ENCODE peak calls at places on chromosomes 11 and 22, in eight cellular contexts. Y is H1, X is heart right ventricle, G is MM.1S, Z is fibroblast of mammary gland, M is pancreas, I is cardiac muscle cell, O is tibial nerve. H is an unnamed sample.

GRCh38 chr22:24550028-24550901 is 4.7 kb downstream of the GUCD1 start:
- DNase-seq in Y (no peak), X (no peak), G (no peak), Z (no peak), M (peak; percentile 42), I (no peak), O (no peak), H (no peak)

GRCh38 chr11:76677010-76677771 is 6.6 kb upstream of the LRRC32 start:
- DNase-seq in Y (no peak), X (no peak), G (no peak), Z (peak; percentile 31), M (no peak), I (no peak), O (no peak), H (no peak)

GRCh38 chr11:2074266-2074825 is 64.8 kb downstream of the IGF2 start:
- DNase-seq in Y (no peak), X (no peak), G (no peak), Z (no peak), M (no peak), I (peak; percentile 22), O (no peak), H (no peak)

GRCh38 chr11:124656759-124657627 is 16.5 kb downstream of the SIAE start:
- DNase-seq in Y (no peak), X (no peak), G (no peak), Z (no peak), M (no peak), I (peak; percentile 37), O (no peak), H (no peak)

GRCh38 chr11:57566564-57567209 is 785 bp downstream of the UBE2L6 start:
- DNase-seq in Y (no peak), X (no peak), G (no peak), Z (peak; percentile 55), M (no peak), I (no peak), O (no peak), H (no peak)

GRCh38 chr11:98003606-98004371 is 1017.0 kb upstream of the CNTN5 start:
- DNase-seq in Y (no peak), X (no peak), G (no peak), Z (no peak), M (no peak), I (no peak), O (no peak), H (no peak)

GRCh38 chr11:44036811-44037657 is 10.7 kb upstream of the ACCSL start:
- DNase-seq in Y (peak; percentile 61), X (peak; percentile 86), G (peak; percentile 82), Z (peak; percentile 89), M (no peak), I (peak; percentile 93), O (peak; percentile 77), H (peak; percentile 81)

GRCh38 chr11:45917286-45917622 is 423 bp downstream of the PEX16 start:
- DNase-seq in Y (no peak), X (no peak), G (no peak), Z (no peak), M (peak; percentile 83), I (no peak), O (no peak), H (peak; percentile 80)

GRCh38 chr11:122984186-122985011 is 2.8 kb upstream of the BSX start:
- DNase-seq in Y (no peak), X (no peak), G (no peak), Z (no peak), M (peak; percentile 67), I (peak; percentile 54), O (no peak), H (no peak)

GRCh38 chr22:30843245-30843644 is 125.3 kb downstream of the MORC2 start:
- DNase-seq in Y (no peak), X (no peak), G (no peak), Z (peak; percentile 20), M (no peak), I (no peak), O (no peak), H (no peak)

GRCh38 chr11:125166903-125167291 is 2.3 kb downstream of the PKNOX2 start:
- DNase-seq in Y (no peak), X (no peak), G (no peak), Z (no peak), M (no peak), I (no peak), O (no peak), H (no peak)

GRCh38 chr11:66159585-66159984 is 89.5 kb downstream of the PACS1 start:
- DNase-seq in Y (no peak), X (no peak), G (no peak), Z (no peak), M (no peak), I (no peak), O (no peak), H (no peak)

GRCh38 chr22:37431366-37431765 is 4.1 kb upstream of the ELFN2 start:
- DNase-seq in Y (no peak), X (no peak), G (no peak), Z (no peak), M (no peak), I (no peak), O (no peak), H (no peak)

GRCh38 chr22:44278234-44279058 is 34.3 kb downstream of the SHISAL1 start:
- DNase-seq in Y (no peak), X (no peak), G (no peak), Z (no peak), M (no peak), I (no peak), O (no peak), H (peak; percentile 55)

GRCh38 chr11:119316017-119316728 is 757 bp downstream of the MCAM start:
- DNase-seq in Y (no peak), X (peak; percentile 65), G (no peak), Z (no peak), M (peak; percentile 82), I (peak; percentile 36), O (no peak), H (peak; percentile 76)

GRCh38 chr22:35783943-35784614 is 66.4 kb downstream of the APOL5 start:
- DNase-seq in Y (no peak), X (no peak), G (no peak), Z (peak; percentile 17), M (no peak), I (no peak), O (no peak), H (no peak)

GRCh38 chr22:30270841-30271240 is 4.2 kb upstream of the OSM start:
- DNase-seq in Y (no peak), X (peak; percentile 66), G (no peak), Z (peak; percentile 55), M (peak; percentile 35), I (no peak), O (peak; percentile 70), H (peak; percentile 92)

GRCh38 chr22:21867528-21868266 is at the start of gene MAPK1:
- DNase-seq in Y (peak; percentile 51), X (peak; percentile 92), G (peak; percentile 96), Z (peak; percentile 78), M (peak; percentile 95), I (peak; percentile 92), O (peak; percentile 88), H (peak; percentile 98)
- TF ChIP-seq CTCF in Y (peak; percentile 45), X (peak; percentile 28), G (peak; percentile 26), Z (no peak), M (peak; percentile 9), I (no peak), O (peak; percentile 49), H (peak; percentile 18)

GRCh38 chr11:65095427-65095826 is 587 bp upstream of the VPS51 start:
- DNase-seq in Y (no peak), X (no peak), G (no peak), Z (no peak), M (no peak), I (no peak), O (no peak), H (no peak)
- H3K4me3 ChIP-seq in Y (no peak overlapping the region), X (peak overlapping the region; percentile 86), G (peak overlapping the region; percentile 84), Z (peak overlapping the region; percentile 71), M (no peak overlapping the region), I (no peak overlapping the region), O (peak overlapping the region; percentile 90), H (peak overlapping the region; percentile 74)

GRCh38 chr11:129880311-129880710 is 15.1 kb downstream of the NFRKB start:
- DNase-seq in Y (no peak), X (no peak), G (no peak), Z (no peak), M (no peak), I (no peak), O (no peak), H (no peak)

GRCh38 chr11:129885381-129885780 is 10.0 kb downstream of the NFRKB start:
- DNase-seq in Y (no peak), X (no peak), G (no peak), Z (no peak), M (no peak), I (no peak), O (no peak), H (no peak)

GRCh38 chr11:129884581-129884980 is 10.8 kb downstream of the NFRKB start:
- DNase-seq in Y (no peak), X (no peak), G (no peak), Z (no peak), M (no peak), I (no peak), O (no peak), H (no peak)

DNA sequence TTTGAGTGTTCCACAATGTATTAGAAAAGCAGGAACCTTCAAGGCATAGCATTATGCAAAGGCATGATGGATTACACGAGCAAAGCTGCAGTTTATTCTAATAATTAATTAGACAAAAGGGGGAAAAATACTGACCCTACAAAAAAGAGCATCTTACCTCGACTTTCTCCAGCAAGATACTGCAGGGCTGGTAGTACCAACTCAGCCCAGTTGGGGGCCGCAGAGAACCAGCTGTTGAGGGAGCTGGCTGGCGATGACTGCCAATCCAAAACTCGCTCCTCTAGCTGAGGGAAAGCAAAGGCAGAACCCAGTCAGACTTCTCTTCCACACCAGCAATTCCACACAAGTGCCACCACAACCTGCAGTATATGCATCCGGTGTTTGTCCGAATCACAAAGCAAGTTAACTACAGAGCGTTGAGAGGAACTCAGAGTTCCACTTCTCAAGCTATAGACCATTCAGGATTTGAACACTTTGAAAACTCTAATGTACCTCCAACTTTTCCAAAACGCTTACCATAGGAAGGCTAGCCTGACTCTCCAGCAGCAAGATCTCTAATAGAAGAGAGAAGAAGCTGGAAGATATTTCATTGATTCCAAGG is 13.7 kb downstream of the NFRKB start:
- DNase-seq in Y (no peak), X (no peak), G (peak; percentile 15), Z (peak; percentile 30), M (no peak), I (peak; percentile 57), O (no peak), H (no peak)
- TF ChIP-seq CTCF in Y (peak; percentile 78), X (peak; percentile 35), G (peak; percentile 53), Z (peak; percentile 62), M (peak; percentile 36), I (peak; percentile 64), O (peak; percentile 15), H (peak; percentile 34)

GRCh38 chr11:47268448-47269001 is 1.4 kb upstream of the MADD start:
- DNase-seq in Y (no peak), X (no peak), G (no peak), Z (no peak), M (peak; percentile 19), I (no peak), O (no peak), H (no peak)

GRCh38 chr11:47270331-47271271 is 668 bp downstream of the MADD start:
- DNase-seq in Y (no peak), X (peak; percentile 35), G (peak; percentile 26), Z (peak; percentile 74), M (no peak), I (peak; percentile 45), O (no peak), H (no peak)

GRCh38 chr11:47269829-47270305 is at the start of gene MADD:
- DNase-seq in Y (no peak), X (peak; percentile 83), G (peak; percentile 92), Z (peak; percentile 74), M (peak; percentile 93), I (peak; percentile 93), O (peak; percentile 64), H (peak; percentile 88)

GRCh38 chr11:47267858-47268257 is 2.1 kb upstream of the MADD start:
- DNase-seq in Y (no peak), X (no peak), G (no peak), Z (no peak), M (peak; percentile 20), I (no peak), O (no peak), H (no peak)

GRCh38 chr11:47269002-47269828 is 718 bp upstream of the MADD start:
- DNase-seq in Y (no peak), X (peak; percentile 90), G (peak; percentile 83), Z (peak; percentile 78), M (peak; percentile 94), I (peak; percentile 93), O (peak; percentile 80), H (peak; percentile 91)
- H3K4me3 ChIP-seq in Y (peak overlapping the region; percentile 81), X (peak overlapping the region; percentile 91), G (peak overlapping the region; percentile 86), Z (peak overlapping the region; percentile 71), M (peak overlapping the region; percentile 77), I (peak overlapping the region; percentile 55), O (peak overlapping the region; percentile 68), H (peak overlapping the region; percentile 68)

H was measured in left lung.